ENCODE peak calls at places on chromosomes 5 and 9, in four cellular contexts. One of them, this sample, is unnamed.

GRCh38 chr9:70257991-70258691 is 637 bp upstream of the SMC5 start:
- DNase-seq in activated T-helper 9 cell treated with anti-CD3 and anti-CD28 coated beads, Interleukin-2, amount 50 U/mL, for 16 hours: no peak
- DNase-seq in hypothalamus: no peak
- DNase-seq in T-helper 1 cell: no peak
- DNase-seq in this sample: peak; percentile 75

GRCh38 chr5:172097356-172097755 is 90.7 kb downstream of the STK10 start:
- DNase-seq in T-helper 1 cell: no peak
- DNase-seq in hypothalamus: no peak
- DNase-seq in activated T-helper 9 cell treated with anti-CD3 and anti-CD28 coated beads, Interleukin-2, amount 50 U/mL, for 16 hours: no peak
- DNase-seq in this sample: no peak

GRCh38 chr5:178651046-178651810 is 24.4 kb upstream of the CLK4 start:
- DNase-seq in hypothalamus: no peak
- DNase-seq in T-helper 1 cell: no peak
- DNase-seq in activated T-helper 9 cell treated with anti-CD3 and anti-CD28 coated beads, Interleukin-2, amount 50 U/mL, for 16 hours: no peak
- DNase-seq in this sample: no peak

GRCh38 chr5:21168557-21168956 is 1180.6 kb upstream of the CDH18 start:
- DNase-seq in T-helper 1 cell: no peak
- DNase-seq in activated T-helper 9 cell treated with anti-CD3 and anti-CD28 coated beads, Interleukin-2, amount 50 U/mL, for 16 hours: no peak
- DNase-seq in hypothalamus: no peak
- DNase-seq in this sample: no peak

GRCh38 chr5:7047862-7048261 is 334.6 kb downstream of the TENT4A start:
- DNase-seq in activated T-helper 9 cell treated with anti-CD3 and anti-CD28 coated beads, Interleukin-2, amount 50 U/mL, for 16 hours: no peak
- DNase-seq in hypothalamus: no peak
- DNase-seq in T-helper 1 cell: no peak
- DNase-seq in this sample: no peak

GRCh38 chr9:90647843-90648242 is 5.2 kb upstream of the DIRAS2 start:
- DNase-seq in activated T-helper 9 cell treated with anti-CD3 and anti-CD28 coated beads, Interleukin-2, amount 50 U/mL, for 16 hours: no peak
- DNase-seq in hypothalamus: no peak
- DNase-seq in T-helper 1 cell: no peak
- DNase-seq in this sample: no peak

GRCh38 chr5:112146323-112146848 is 272.7 kb downstream of the EPB41L4A start:
- DNase-seq in T-helper 1 cell: no peak
- DNase-seq in hypothalamus: no peak
- DNase-seq in activated T-helper 9 cell treated with anti-CD3 and anti-CD28 coated beads, Interleukin-2, amount 50 U/mL, for 16 hours: no peak
- DNase-seq in this sample: no peak

GRCh38 chr5:137741718-137742117 is 5.8 kb upstream of the KLHL3 start:
- DNase-seq in hypothalamus: no peak
- DNase-seq in activated T-helper 9 cell treated with anti-CD3 and anti-CD28 coated beads, Interleukin-2, amount 50 U/mL, for 16 hours: no peak
- DNase-seq in T-helper 1 cell: no peak
- DNase-seq in this sample: no peak

GRCh38 chr5:80594810-80595209 is 24.7 kb upstream of the ANKRD34B start:
- DNase-seq in activated T-helper 9 cell treated with anti-CD3 and anti-CD28 coated beads, Interleukin-2, amount 50 U/mL, for 16 hours: no peak
- DNase-seq in T-helper 1 cell: no peak
- DNase-seq in hypothalamus: no peak
- DNase-seq in this sample: no peak

GRCh38 chr9:89797255-89797654 is 192.4 kb downstream of the GADD45G start:
- DNase-seq in activated T-helper 9 cell treated with anti-CD3 and anti-CD28 coated beads, Interleukin-2, amount 50 U/mL, for 16 hours: no peak
- DNase-seq in T-helper 1 cell: no peak
- DNase-seq in hypothalamus: no peak
- DNase-seq in this sample: no peak

GRCh38 chr9:130422546-130422945 is 22.2 kb upstream of the ASS1 start:
- DNase-seq in activated T-helper 9 cell treated with anti-CD3 and anti-CD28 coated beads, Interleukin-2, amount 50 U/mL, for 16 hours: no peak
- DNase-seq in hypothalamus: no peak
- DNase-seq in T-helper 1 cell: no peak
- DNase-seq in this sample: no peak